ENCODE peak calls at places on chromosome 6, in eight cellular contexts. B is astrocyte of the spinal cord, C is K562, I is cardiac muscle cell, Q is NB4, E is left ventricle myocardium inferior, A is Peyer's patch, T is ascending aorta. H is an unnamed sample.

GRCh38 chr6:4412488-4412887 is 277.1 kb upstream of the ECI2 start:
- DNase-seq in E (no peak), B (no peak), A (no peak), C (no peak), I (peak), Q (no peak), T (no peak), H (no peak)

GRCh38 chr6:149560736-149561135 is 5.4 kb upstream of the GINM1 start:
- DNase-seq in E (no peak), B (no peak), I (no peak), T (no peak), Q (peak), C (no peak), A (no peak), H (peak)

GRCh38 chr6:45696738-45697137 is 318.9 kb downstream of the CLIC5 start:
- DNase-seq in C (no peak), T (no peak), E (no peak), I (no peak), A (no peak), B (no peak), Q (no peak), H (no peak)

GRCh38 chr6:34586327-34587040 is 30.4 kb upstream of the SPDEF start:
- DNase-seq in A (peak), E (no peak), I (no peak), Q (no peak), T (no peak), B (no peak), C (no peak), H (no peak)

GRCh38 chr6:74369556-74369993 is 673.6 kb downstream of the CD109 start:
- DNase-seq in E (no peak), C (no peak), I (peak), B (peak), T (no peak), Q (peak), A (no peak), H (no peak)

GRCh38 chr6:79818471-79818870 is 128.9 kb downstream of the ELOVL4 start:
- DNase-seq in I (peak), B (no peak), C (no peak), A (no peak), E (no peak), Q (no peak), T (no peak), H (no peak)

GRCh38 chr6:19715166-19715558 is 122.0 kb upstream of the ID4 start:
- DNase-seq in A (no peak), C (no peak), E (no peak), I (no peak), Q (no peak), T (no peak), B (no peak), H (no peak)

GRCh38 chr6:17968876-17969275 is 18.6 kb downstream of the KIF13A start:
- DNase-seq in B (no peak), E (no peak), T (no peak), A (no peak), C (no peak), I (no peak), Q (no peak), H (no peak)

GRCh38 chr6:154758125-154758524 is 24.9 kb downstream of the SCAF8 start:
- DNase-seq in I (no peak), A (no peak), E (no peak), T (no peak), Q (no peak), B (no peak), C (no peak), H (no peak)

GRCh38 chr6:11900662-11901598 is 111.2 kb upstream of the HIVEP1 start:
- DNase-seq in I (peak), E (no peak), A (no peak), C (no peak), T (no peak), B (no peak), Q (no peak), H (peak)

GRCh38 chr6:28104392-28105250 is 19.8 kb upstream of the ZSCAN16 start:
- DNase-seq in T (peak), C (peak), B (peak), Q (peak), A (peak), I (peak), E (peak), H (peak)

GRCh38 chr6:161133973-161134372 is 139.9 kb downstream of the AGPAT4 start:
- DNase-seq in C (no peak), E (no peak), Q (no peak), A (no peak), I (peak), T (no peak), B (peak), H (no peak)

GRCh38 chr6:13760948-13761347 is 49.3 kb upstream of the RANBP9 start:
- DNase-seq in T (peak), Q (peak), B (no peak), E (no peak), A (no peak), C (no peak), I (peak), H (no peak)

GRCh38 chr6:26318459-26319404 is 46.3 kb upstream of the BTN3A2 start:
- DNase-seq in T (no peak), B (no peak), I (no peak), Q (no peak), C (no peak), A (no peak), E (no peak), H (peak)

GRCh38 chr6:45653117-45653883 is 275.6 kb upstream of the SUPT3H start:
- DNase-seq in T (peak), I (no peak), C (no peak), A (no peak), E (no peak), B (no peak), Q (peak), H (no peak)

GRCh38 chr6:167907837-167908681 is 81.3 kb downstream of the AFDN start:
- DNase-seq in C (peak), A (no peak), I (peak), Q (peak), E (no peak), B (peak), T (no peak), H (no peak)

GRCh38 chr6:110484321-110484720 is 7.9 kb upstream of the SLC22A16 start:
- DNase-seq in A (no peak), T (no peak), I (peak), Q (peak), E (no peak), C (no peak), B (no peak), H (no peak)

GRCh38 chr6:167856999-167857660 is 30.4 kb downstream of the AFDN start:
- DNase-seq in T (no peak), Q (no peak), I (peak), C (peak), A (no peak), E (no peak), B (peak), H (peak)

GRCh38 chr6:3801960-3802359 is 47.2 kb upstream of the FAM50B start:
- DNase-seq in A (peak), I (no peak), T (no peak), Q (no peak), B (no peak), C (no peak), E (no peak), H (peak)

GRCh38 chr6:134795696-134796095 is 154.2 kb downstream of the ALDH8A1 start:
- DNase-seq in C (no peak), I (peak), E (no peak), B (peak), Q (no peak), A (no peak), T (no peak), H (no peak)

GRCh38 chr6:162602759-162603158 is 124.8 kb downstream of the PRKN start:
- DNase-seq in Q (no peak), A (no peak), T (no peak), I (no peak), E (no peak), B (no peak), C (no peak), H (no peak)

GRCh38 chr6:122789862-122790739 is 1.0 kb downstream of the SMPDL3A start:
- DNase-seq in T (peak), C (peak), I (no peak), A (no peak), Q (peak), B (peak), E (peak), H (peak)

GRCh38 chr6:127832381-127832780 is 68.5 kb downstream of the THEMIS start:
- DNase-seq in B (no peak), A (no peak), I (no peak), Q (no peak), E (no peak), T (no peak), C (no peak), H (no peak)

GRCh38 chr6:162603231-162603630 is 124.3 kb downstream of the PRKN start:
- DNase-seq in I (no peak), C (no peak), Q (no peak), B (no peak), A (no peak), T (no peak), E (no peak), H (no peak)

GRCh38 chr6:157574851-157575424 is 193.9 kb downstream of the ZDHHC14 start:
- DNase-seq in E (no peak), T (no peak), I (no peak), C (no peak), A (no peak), B (no peak), Q (no peak), H (no peak)

GRCh38 chr6:152161501-152161900 is 354.0 kb downstream of the ESR1 start:
- DNase-seq in Q (no peak), C (no peak), I (peak), B (peak), E (no peak), T (no peak), A (no peak), H (peak)

GRCh38 chr6:73798592-73798991 is 102.6 kb downstream of the CD109 start:
- DNase-seq in Q (peak), T (no peak), B (peak), E (no peak), A (peak), I (peak), C (no peak), H (peak)

GRCh38 chr6:43516367-43516696 is 394 bp downstream of the YIPF3 start:
- DNase-seq in A (no peak), C (no peak), Q (no peak), T (no peak), E (no peak), I (no peak), B (no peak), H (no peak)

GRCh38 chr6:32085759-32086458 is 23.2 kb downstream of the TNXB start:
- DNase-seq in B (no peak), E (no peak), T (no peak), Q (peak), I (no peak), C (peak), A (no peak), H (no peak)

GRCh38 chr6:106115231-106115630 is 29.1 kb downstream of the PRDM1 start:
- DNase-seq in B (no peak), T (no peak), Q (peak), I (no peak), A (no peak), E (no peak), C (no peak), H (no peak)

GRCh38 chr6:143099647-143100046 is 39.0 kb downstream of the AIG1 start:
- DNase-seq in Q (no peak), A (no peak), C (no peak), I (no peak), E (no peak), T (no peak), B (no peak), H (no peak)

GRCh38 chr6:116405147-116405546 is 34.4 kb downstream of the DSE start:
- DNase-seq in E (no peak), Q (no peak), A (peak), B (peak), I (no peak), C (no peak), T (no peak), H (peak)

GRCh38 chr6:25223421-25224052 is 55.6 kb upstream of the CARMIL1 start:
- DNase-seq in B (peak), C (peak), T (peak), Q (peak), E (peak), I (peak), A (peak), H (peak)

GRCh38 chr6:49001856-49002255 is 461.2 kb downstream of the MMUT start:
- DNase-seq in A (no peak), E (no peak), Q (no peak), B (no peak), C (no peak), I (peak), T (no peak), H (no peak)

GRCh38 chr6:10838794-10839333 is 525 bp upstream of the MAK start:
- DNase-seq in C (no peak), E (no peak), B (no peak), A (no peak), T (no peak), I (no peak), Q (no peak), H (peak)

GRCh38 chr6:74431873-74432272 is 735.9 kb downstream of the CD109 start:
- DNase-seq in E (no peak), C (no peak), T (no peak), B (peak), A (no peak), Q (no peak), I (no peak), H (no peak)

GRCh38 chr6:151239603-151240035 is at the start of gene AKAP12:
- DNase-seq in C (no peak), B (no peak), Q (no peak), I (peak), T (peak), E (peak), A (no peak), H (no peak)

GRCh38 chr6:113205563-113205962 is 651.6 kb upstream of the MARCKS start:
- DNase-seq in C (no peak), Q (no peak), T (no peak), I (no peak), B (no peak), A (no peak), E (no peak), H (no peak)

GRCh38 chr6:113211185-113211584 is 646.0 kb upstream of the MARCKS start:
- DNase-seq in E (no peak), Q (no peak), I (no peak), A (no peak), B (no peak), T (no peak), C (no peak), H (no peak)

DNA sequence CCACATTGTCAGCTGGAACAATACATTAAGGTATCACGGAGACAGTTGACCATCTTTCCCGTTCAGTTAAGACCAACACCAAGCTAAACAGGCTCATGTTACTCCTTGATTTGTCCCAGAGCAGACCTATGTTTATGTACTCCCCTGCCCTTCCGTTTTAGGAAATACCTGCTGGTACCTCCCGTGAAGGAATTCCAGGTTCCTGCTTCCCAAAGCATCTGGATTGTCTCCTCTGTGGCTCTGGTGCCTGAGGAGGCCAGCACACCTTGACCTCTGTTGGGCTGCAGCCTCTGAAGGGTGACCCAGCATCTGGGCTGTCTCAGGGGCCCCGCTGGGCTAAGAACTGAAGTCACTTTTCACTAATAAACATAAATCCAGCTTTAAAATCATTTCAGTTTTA is 647.8 kb upstream of the MARCKS start:
- DNase-seq in A (no peak), E (no peak), I (no peak), T (no peak), B (no peak), Q (no peak), C (no peak), H (no peak)
- H3K4me3 ChIP-seq in A (no peak), E (no peak), I (no peak), T (no peak), B (no peak), Q (no peak), C (no peak), H (no peak)

DNA sequence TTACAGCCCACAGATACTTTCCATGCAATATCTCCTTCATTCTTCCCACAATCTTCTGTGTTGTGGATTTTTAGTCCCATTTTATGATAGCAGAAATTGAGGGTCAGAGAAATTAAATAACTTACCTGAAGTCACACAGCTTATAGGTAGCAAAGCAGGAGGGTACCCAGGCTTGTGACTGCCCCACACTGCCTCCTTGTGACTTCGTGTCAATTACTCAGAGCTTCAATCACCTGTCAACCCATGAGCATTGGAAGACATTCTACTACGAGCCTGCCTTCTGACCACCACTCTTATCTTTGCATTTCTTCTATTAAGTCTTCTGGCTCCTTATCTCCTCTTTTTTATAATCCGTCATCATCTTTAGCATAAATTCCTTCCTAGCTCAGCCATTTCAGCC is 71.6 kb upstream of the NRSN1 start:
- DNase-seq in Q (no peak), I (no peak), E (no peak), T (no peak), C (no peak), B (no peak), A (no peak), H (no peak)
- TF ChIP-seq CTCF in Q (no peak), I (no peak), E (no peak), T (no peak), C (no peak), B (no peak), A (no peak), H (no peak)

GRCh38 chr6:166589786-166590574 is 3.5 kb upstream of the RAMACL start:
- DNase-seq in A (no peak), B (no peak), C (no peak), E (no peak), T (no peak), I (no peak), Q (peak), H (no peak)

GRCh38 chr6:166591026-166591425 is 4.5 kb upstream of the RAMACL start:
- DNase-seq in A (no peak), B (no peak), C (no peak), Q (no peak), I (no peak), T (no peak), E (no peak), H (no peak)

GRCh38 chr6:166595061-166595780 is 8.7 kb upstream of the RAMACL start:
- DNase-seq in Q (no peak), B (peak), E (no peak), I (peak), A (no peak), C (no peak), T (no peak), H (no peak)

GRCh38 chr6:166591961-166592520 is 5.6 kb upstream of the RAMACL start:
- DNase-seq in E (no peak), C (no peak), Q (no peak), B (no peak), T (no peak), A (no peak), I (no peak), H (no peak)

GRCh38 chr6:166592818-166593217 is 6.3 kb upstream of the RAMACL start:
- DNase-seq in E (no peak), A (no peak), Q (peak), C (no peak), T (no peak), I (peak), B (peak), H (no peak)
- H3K4me3 ChIP-seq in E (no peak), A (no peak), Q (no peak), C (no peak), T (no peak), I (no peak), B (no peak), H (no peak)

GRCh38 chr6:108114861-108115597 is 40.5 kb upstream of the OSTM1 start:
- DNase-seq in T (peak), Q (peak), E (peak), C (no peak), B (peak), I (peak), A (peak), H (no peak)
- TF ChIP-seq CTCF in T (no peak), Q (peak), E (no peak), C (no peak), B (peak), I (no peak), A (no peak), H (no peak)

DNA sequence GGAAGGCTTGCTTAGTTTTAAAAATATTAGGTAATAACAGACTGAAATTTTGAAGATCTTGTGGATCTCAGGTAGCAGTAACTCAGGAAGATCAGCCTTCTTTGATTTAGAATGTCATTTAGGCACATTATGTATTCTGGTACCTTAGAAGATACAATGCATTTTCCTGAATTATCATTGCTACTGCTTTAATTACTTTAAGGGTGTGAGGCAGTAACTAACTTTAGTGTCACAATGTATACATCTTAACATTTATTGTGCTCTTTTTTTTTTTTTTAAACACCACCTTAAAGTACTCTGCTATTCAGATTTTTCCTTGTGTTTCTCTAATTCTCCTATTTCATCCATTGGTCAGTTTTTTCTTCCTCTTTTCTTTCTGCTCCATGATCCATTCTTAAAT is 13.3 kb downstream of the MAPK14 start:
- DNase-seq in T (no peak), A (no peak), I (no peak), B (no peak), E (no peak), C (no peak), Q (no peak), H (no peak)
- H3K4me3 ChIP-seq in T (no peak), A (no peak), I (no peak), B (no peak), E (no peak), C (no peak), Q (no peak), H (no peak)

H was measured in GM12865.